ENCODE peak calls at places on chromosomes 1 and 21, in nine cellular contexts. G, C, T, E, A, P, B, Y and L are unnamed samples. For H3K27me3 and H3K36me3, the result is how much of the 10 kb centered on the place peaks cover.

GRCh38 chr1:44072204-44072603 is 40.9 kb upstream of the SLC6A9 start:
- DNase-seq in G (peak), C (peak), T (peak), E (peak), A (no peak), P (no peak), B (no peak), Y (no peak), L (no peak)

GRCh38 chr21:37338671-37339526 is 27.7 kb upstream of the DYRK1A start:
- DNase-seq in G (peak), C (peak), T (peak), E (peak), A (peak), P (no peak), B (peak), Y (peak), L (peak)

GRCh38 chr1:220219136-220219442 is 53.2 kb downstream of the RAB3GAP2 start:
- DNase-seq in G (no peak), C (peak), T (no peak), E (no peak), A (no peak), P (no peak), B (no peak), Y (no peak), L (no peak)

GRCh38 chr1:179251675-179252074 is 22.2 kb upstream of the ABL2 start:
- DNase-seq in G (peak), C (peak), T (no peak), E (peak), A (no peak), P (no peak), B (no peak), Y (no peak), L (no peak)

GRCh38 chr1:22916469-22916817 is 56.2 kb downstream of the LACTBL1 start:
- DNase-seq in G (peak), C (peak), T (no peak), E (no peak), A (no peak), P (no peak), B (no peak), Y (no peak), L (no peak)

GRCh38 chr1:223201967-223202366 is 58.9 kb upstream of the TLR5 start:
- DNase-seq in G (no peak), C (peak), T (no peak), E (no peak), A (no peak), P (no peak), B (no peak), Y (no peak), L (no peak)

GRCh38 chr1:64396817-64397216 is 73.1 kb upstream of the CACHD1 start:
- DNase-seq in G (no peak), C (no peak), T (no peak), E (peak), A (no peak), P (no peak), B (no peak), Y (no peak), L (no peak)

GRCh38 chr1:217660353-217661062 is 29.4 kb downstream of the SPATA17 start:
- DNase-seq in G (peak), C (peak), T (peak), E (peak), A (no peak), P (no peak), B (no peak), Y (no peak), L (no peak)

GRCh38 chr1:58621375-58621774 is 44.3 kb upstream of the TACSTD2 start:
- DNase-seq in G (no peak), C (no peak), T (no peak), E (no peak), A (no peak), P (no peak), B (no peak), Y (no peak), L (no peak)

GRCh38 chr1:217137210-217137871 is 414.1 kb upstream of the ESRRG start:
- DNase-seq in G (no peak), C (no peak), T (no peak), E (no peak), A (no peak), P (no peak), B (no peak), Y (no peak), L (no peak)

GRCh38 chr1:3321559-3322439 is 132.7 kb upstream of the ARHGEF16 start:
- DNase-seq in G (no peak), C (no peak), T (no peak), E (no peak), A (no peak), P (no peak), B (no peak), Y (no peak), L (no peak)

GRCh38 chr1:202806845-202807366 is 1.3 kb downstream of the KDM5B start:
- DNase-seq in G (peak), C (no peak), T (no peak), E (no peak), A (peak), P (peak), B (peak), Y (no peak), L (no peak)

GRCh38 chr1:38064232-38064903 is 17.8 kb upstream of the POU3F1 start:
- DNase-seq in G (peak), C (peak), T (peak), E (peak), A (no peak), P (no peak), B (no peak), Y (no peak), L (no peak)

GRCh38 chr1:169070547-169070946 is 35.9 kb upstream of the ATP1B1 start:
- DNase-seq in G (no peak), C (no peak), T (no peak), E (no peak), A (peak), P (no peak), B (no peak), Y (no peak), L (no peak)

GRCh38 chr1:55626326-55626725 is 411.2 kb upstream of the USP24 start:
- DNase-seq in G (no peak), C (peak), T (no peak), E (peak), A (no peak), P (no peak), B (no peak), Y (no peak), L (no peak)

GRCh38 chr1:203769505-203770343 is 4.7 kb downstream of the LAX1 start:
- DNase-seq in G (peak), C (peak), T (no peak), E (peak), A (peak), P (peak), B (peak), Y (peak), L (peak)

GRCh38 chr1:180643693-180644092 is 11.9 kb downstream of the XPR1 start:
- DNase-seq in G (peak), C (no peak), T (no peak), E (peak), A (no peak), P (no peak), B (peak), Y (no peak), L (no peak)

GRCh38 chr1:205983925-205984725 is 19.1 kb downstream of the RAB7B start:
- DNase-seq in G (peak), C (peak), T (peak), E (peak), A (peak), P (peak), B (peak), Y (peak), L (peak)

GRCh38 chr1:205013683-205014367 is 29.2 kb upstream of the CNTN2 start:
- DNase-seq in G (peak), C (peak), T (no peak), E (peak), A (peak), P (no peak), B (no peak), Y (no peak), L (no peak)

GRCh38 chr21:46626536-46627302 is 8.8 kb upstream of the PRMT2 start:
- DNase-seq in G (no peak), C (no peak), T (no peak), E (no peak), A (no peak), P (peak), B (no peak), Y (no peak), L (no peak)

GRCh38 chr1:150793231-150793630 is 14.8 kb downstream of the CTSK start:
- DNase-seq in G (no peak), C (no peak), T (no peak), E (no peak), A (no peak), P (no peak), B (no peak), Y (no peak), L (no peak)

GRCh38 chr21:33115586-33116541 is 45.9 kb downstream of the OLIG1 start:
- DNase-seq in G (no peak), C (no peak), T (no peak), E (no peak), A (no peak), P (no peak), B (no peak), Y (no peak), L (no peak)

GRCh38 chr1:37811027-37811655 is 3.1 kb upstream of the YRDC start:
- DNase-seq in G (peak), C (peak), T (peak), E (peak), A (peak), P (peak), B (peak), Y (peak), L (no peak)

GRCh38 chr1:36971832-36972231 is 62.5 kb downstream of the GRIK3 start:
- DNase-seq in G (no peak), C (no peak), T (no peak), E (no peak), A (no peak), P (no peak), B (no peak), Y (no peak), L (no peak)

GRCh38 chr1:66168467-66168887 is 365.5 kb upstream of the SGIP1 start:
- DNase-seq in G (peak), C (no peak), T (no peak), E (peak), A (no peak), P (no peak), B (no peak), Y (no peak), L (no peak)

GRCh38 chr1:161082996-161083742 is 6.2 kb downstream of the NECTIN4 start:
- DNase-seq in G (peak), C (peak), T (peak), E (peak), A (peak), P (peak), B (peak), Y (peak), L (peak)

GRCh38 chr1:224380003-224380402 is 23.3 kb downstream of the CNIH4 start:
- DNase-seq in G (peak), C (no peak), T (no peak), E (peak), A (no peak), P (no peak), B (no peak), Y (no peak), L (no peak)

GRCh38 chr21:45080639-45081414 is 6.4 kb downstream of the ADARB1 start:
- DNase-seq in G (peak), C (no peak), T (peak), E (peak), A (no peak), P (no peak), B (no peak), Y (no peak), L (no peak)

GRCh38 chr1:39788758-39789570 is at the start of gene BMP8B:
- DNase-seq in G (no peak), C (no peak), T (peak), E (peak), A (peak), P (peak), B (peak), Y (peak), L (no peak)

GRCh38 chr1:84862810-84863251 is 30.2 kb downstream of the LPAR3 start:
- DNase-seq in G (no peak), C (no peak), T (no peak), E (no peak), A (no peak), P (no peak), B (no peak), Y (no peak), L (no peak)

GRCh38 chr21:38930838-38931237 is 125.1 kb downstream of the ETS2 start:
- DNase-seq in G (no peak), C (peak), T (no peak), E (peak), A (no peak), P (no peak), B (peak), Y (no peak), L (no peak)

GRCh38 chr1:226973371-226973897 is 33.3 kb downstream of the COQ8A start:
- DNase-seq in G (no peak), C (no peak), T (no peak), E (peak), A (peak), P (no peak), B (no peak), Y (peak), L (no peak)

GRCh38 chr1:244242446-244242845 is 191.4 kb downstream of the ZBTB18 start:
- DNase-seq in G (peak), C (no peak), T (no peak), E (peak), A (no peak), P (no peak), B (no peak), Y (no peak), L (no peak)

GRCh38 chr1:224852901-224853568 is 76.4 kb upstream of the DNAH14 start:
- DNase-seq in G (peak), C (peak), T (no peak), E (peak), A (no peak), P (no peak), B (no peak), Y (no peak), L (no peak)

DNA sequence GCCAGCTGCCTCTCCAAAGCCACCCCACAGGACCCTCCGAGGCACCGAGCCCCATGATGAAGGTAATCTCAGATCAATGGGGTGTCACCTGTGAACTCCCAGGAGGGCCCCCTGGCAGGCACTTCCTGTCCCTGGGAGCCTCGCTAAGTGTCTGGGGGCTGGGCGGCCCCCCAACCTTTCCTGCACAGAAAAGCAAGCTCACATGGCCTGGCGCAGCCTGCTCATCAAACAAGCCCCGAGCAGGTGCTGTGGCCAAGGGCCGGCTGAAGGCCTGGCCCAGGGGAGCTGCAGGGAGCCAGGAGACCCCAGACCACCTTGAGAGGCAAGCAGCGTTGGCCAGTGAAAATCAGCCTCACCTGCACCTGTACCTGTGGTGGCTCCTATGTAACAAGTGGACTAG is 2.9 kb downstream of the RIPK4 start:
- DNase-seq in G (no peak), C (no peak), T (no peak), E (no peak), A (no peak), P (no peak), B (no peak), Y (no peak), L (no peak)
- H3K27me3 ChIP-seq in G (half or more), C (under half), T (under half), E (half or more), A (half or more), P (half or more), B (half or more), Y (under half), L (under half)

GRCh38 chr1:1436634-1437032 is 1.1 kb downstream of the VWA1 start:
- DNase-seq in G (no peak), C (no peak), T (no peak), E (no peak), A (no peak), P (no peak), B (no peak), Y (no peak), L (no peak)

GRCh38 chr1:1434812-1435093 is 737 bp upstream of the VWA1 start:
- DNase-seq in G (no peak), C (no peak), T (no peak), E (no peak), A (no peak), P (no peak), B (no peak), Y (no peak), L (no peak)

GRCh38 chr1:1437033-1437903 is 1.8 kb downstream of the VWA1 start:
- DNase-seq in G (no peak), C (no peak), T (no peak), E (no peak), A (no peak), P (no peak), B (peak), Y (no peak), L (peak)

GRCh38 chr1:1435094-1435903 is at the start of gene VWA1:
- DNase-seq in G (peak), C (no peak), T (peak), E (peak), A (peak), P (peak), B (peak), Y (peak), L (peak)

DNA sequence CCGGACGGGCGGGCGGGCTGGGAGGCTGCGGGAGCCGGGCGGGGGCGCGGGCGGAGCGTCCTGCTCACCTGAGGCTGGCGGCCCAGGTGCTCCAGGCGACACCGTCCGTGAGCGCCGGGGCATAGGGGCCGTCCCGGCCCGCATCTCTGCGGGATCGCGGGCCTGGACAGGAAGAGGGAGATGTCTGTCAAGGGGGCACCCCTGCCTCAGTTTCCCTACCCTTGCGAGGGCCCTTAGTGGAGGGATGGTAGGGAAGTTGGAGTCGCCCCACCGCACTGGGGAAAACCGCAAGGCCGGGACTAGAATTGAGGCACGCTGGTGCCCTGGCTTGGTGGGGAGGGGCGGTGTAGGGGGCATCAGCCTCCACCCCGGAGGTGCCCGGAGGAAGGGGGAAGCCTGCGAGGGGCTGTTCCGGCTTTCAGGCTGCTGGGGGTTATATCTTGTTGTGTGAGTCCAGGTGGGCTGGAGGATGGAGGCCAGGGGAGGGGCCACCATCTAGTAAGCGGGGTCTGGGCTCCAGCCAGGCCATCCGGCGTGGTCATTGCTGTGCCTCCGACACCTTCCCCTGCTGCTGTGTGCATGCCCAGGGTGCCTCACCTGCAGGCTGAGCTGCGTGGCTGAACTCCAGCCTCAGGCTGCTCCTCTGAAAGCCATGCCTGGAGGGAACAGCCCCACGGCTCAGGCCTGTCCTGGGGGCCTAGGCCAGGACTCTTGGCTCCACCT is 582 bp downstream of the VWA1 start:
- DNase-seq in G (no peak), C (no peak), T (no peak), E (no peak), A (no peak), P (no peak), B (peak), Y (no peak), L (no peak)
- H3K36me3 ChIP-seq in G (under half), C (under half), T (under half), E (under half), A (under half), P (under half), B (under half), Y (under half), L (under half)

GRCh38 chr1:234731371-234732085 is 121.5 kb upstream of the IRF2BP2 start:
- DNase-seq in G (peak), C (peak), T (peak), E (no peak), A (no peak), P (no peak), B (no peak), Y (no peak), L (no peak)
- H3K27me3 ChIP-seq in G (under half), C (under half), T (under half), E (under half), A (under half), P (under half), B (under half), Y (under half), L (under half)

GRCh38 chr1:108785264-108785663 is 38.8 kb downstream of the STXBP3 start:
- DNase-seq in G (no peak), C (no peak), T (no peak), E (no peak), A (no peak), P (no peak), B (no peak), Y (no peak), L (no peak)

GRCh38 chr1:108780937-108781574 is 34.6 kb downstream of the STXBP3 start:
- DNase-seq in G (no peak), C (no peak), T (no peak), E (no peak), A (no peak), P (no peak), B (no peak), Y (no peak), L (no peak)

GRCh38 chr1:108777839-108778238 is 31.4 kb downstream of the STXBP3 start:
- DNase-seq in G (no peak), C (peak), T (no peak), E (no peak), A (no peak), P (no peak), B (no peak), Y (no peak), L (no peak)

DNA sequence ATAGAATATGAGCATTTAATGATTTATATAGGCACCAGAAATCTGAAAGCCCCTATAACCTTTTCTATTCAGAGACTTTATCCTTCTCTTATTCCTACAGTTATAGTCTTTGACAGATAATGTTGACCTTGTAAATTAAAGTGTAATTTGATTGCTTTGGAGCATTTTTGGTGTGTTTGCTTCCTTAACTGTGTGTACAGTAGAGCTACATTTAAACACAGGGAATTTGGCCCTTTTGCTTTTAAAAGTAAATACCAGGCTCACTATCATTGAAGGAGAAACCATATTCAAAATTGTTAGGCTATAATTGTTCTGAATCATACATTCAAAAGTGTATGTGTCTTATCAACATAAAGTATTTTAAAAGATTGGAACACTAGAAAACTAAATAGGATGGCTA is 33.0 kb downstream of the STXBP3 start:
- DNase-seq in G (no peak), C (no peak), T (no peak), E (no peak), A (no peak), P (no peak), B (no peak), Y (no peak), L (no peak)
- H3K36me3 ChIP-seq in G (under half), C (under half), T (half or more), E (half or more), A (half or more), P (half or more), B (under half), Y (under half), L (half or more)

DNA sequence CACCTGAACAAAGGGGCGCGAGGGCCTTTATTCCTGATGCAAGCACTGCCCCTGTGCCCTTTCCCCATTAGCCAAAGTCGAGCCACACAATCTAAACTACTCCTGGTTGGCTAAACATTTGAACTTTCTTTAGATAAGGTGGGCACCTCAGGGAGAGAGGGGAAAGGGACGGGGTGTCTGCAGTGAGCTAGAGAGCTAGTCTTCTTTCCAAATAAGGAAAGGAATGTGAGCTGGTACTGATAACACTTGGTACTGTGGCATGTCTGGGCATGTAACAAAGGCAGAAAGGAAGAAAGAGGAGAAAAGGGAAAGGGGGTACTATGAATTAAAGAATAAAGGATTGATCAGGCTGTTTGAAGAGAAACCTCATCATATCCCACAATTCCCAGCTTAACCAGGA is 62.8 kb downstream of the OVGP1 start:
- DNase-seq in G (peak), C (peak), T (no peak), E (no peak), A (no peak), P (no peak), B (no peak), Y (no peak), L (no peak)
- H3K27me3 ChIP-seq in G (under half), C (under half), T (under half), E (under half), A (under half), P (under half), B (under half), Y (under half), L (under half)

GRCh38 chr1:54239603-54240002 is 39.6 kb downstream of the MRPL37 start:
- DNase-seq in G (peak), C (no peak), T (no peak), E (no peak), A (no peak), P (no peak), B (no peak), Y (no peak), L (no peak)
- H3K36me3 ChIP-seq in G (under half), C (under half), T (half or more), E (under half), A (half or more), P (half or more), B (under half), Y (under half), L (under half)